ENCODE peak calls at places on chromosomes 4 and X, in four cellular contexts. V is progenitor cell of endocrine pancreas, B is GM13976, W is PC-9. S is an unnamed sample.

GRCh38 chr4:184310171-184310567 is 92.5 kb upstream of the ENPP6 start:
- DNase-seq in V (no peak), B (peak), W (no peak), S (no peak)

GRCh38 chr4:109183851-109184345 is 118.6 kb downstream of the COL25A1 start:
- DNase-seq in V (no peak), B (no peak), W (no peak), S (no peak)

GRCh38 chr4:73726000-73726399 is 14.4 kb upstream of the CXCL8 start:
- DNase-seq in V (no peak), B (no peak), W (peak), S (peak)

GRCh38 chr4:123121241-123121907 is 199.0 kb upstream of the NUDT6 start:
- DNase-seq in V (no peak), B (no peak), W (no peak), S (no peak)

GRCh38 chrX:94058728-94059382 is 384.8 kb downstream of the FAM133A start:
- DNase-seq in V (no peak), B (peak), W (no peak), S (no peak)

GRCh38 chrX:82218361-82218760 is 1016.5 kb downstream of the SH3BGRL start:
- DNase-seq in V (no peak), B (peak), W (no peak), S (no peak)

GRCh38 chr4:184568770-184569169 is 80.5 kb downstream of the CASP3 start:
- DNase-seq in V (no peak), B (no peak), W (no peak), S (no peak)

GRCh38 chrX:136076942-136077341 is 70.4 kb upstream of the FHL1 start:
- DNase-seq in V (no peak), B (no peak), W (no peak), S (no peak)

GRCh38 chr4:1241936-1242505 is 6.9 kb downstream of the CTBP1 start:
- DNase-seq in V (no peak), B (no peak), W (no peak), S (no peak)

GRCh38 chrX:38859602-38860001 is 58.3 kb downstream of the MID1IP1 start:
- DNase-seq in V (no peak), B (no peak), W (no peak), S (peak)

GRCh38 chr4:1202526-1203378 is 30.4 kb upstream of the SPON2 start:
- DNase-seq in V (no peak), B (no peak), W (no peak), S (no peak)

GRCh38 chr4:75432683-75433082 is 81.5 kb downstream of the RCHY1 start:
- DNase-seq in V (no peak), B (no peak), W (no peak), S (peak)